ENCODE peak calls at places on chromosomes 13 and 19, in ten cellular contexts. S is left kidney; U is stimulated activated naive CD4-positive, alpha-beta T cell; F is endodermal cell; P is HS-5; N is activated naive CD8-positive, alpha-beta T cell treated with anti-CD3 and anti-CD28 coated beads, Interleukin-2, amount 50 U/mL, for 24 hours; A is T-helper 17 cell; W is aorta; X is glutamatergic neuron; B is foreskin fibroblast. E is an unnamed sample.

GRCh38 chr13:25330541-25330940 is 29.1 kb downstream of the NUP58 start:
- DNase-seq in S (no peak), U (no peak), F (no peak), P (no peak), N (no peak), A (no peak), W (no peak), X (no peak), B (peak; percentile 43), E (no peak)

GRCh38 chr19:32824906-32825608 is 44.5 kb downstream of the SLC7A9 start:
- DNase-seq in S (peak; percentile 67), U (no peak), F (no peak), P (no peak), N (no peak), A (no peak), W (no peak), X (no peak), B (no peak), E (no peak)

GRCh38 chr19:33177417-33177976 is 16.6 kb upstream of the LRP3 start:
- DNase-seq in S (peak; percentile 88), U (peak; percentile 85), F (peak; percentile 79), P (no peak), N (peak; percentile 66), A (peak; percentile 72), W (no peak), X (peak; percentile 83), B (no peak), E (peak; percentile 68)

GRCh38 chr19:33208371-33208770 is 14.2 kb downstream of the LRP3 start:
- DNase-seq in S (no peak), U (no peak), F (no peak), P (no peak), N (no peak), A (no peak), W (no peak), X (no peak), B (peak; percentile 30), E (no peak)

GRCh38 chr19:35458821-35459391 is 10.8 kb downstream of the FFAR2 start:
- DNase-seq in S (peak; percentile 45), U (no peak), F (no peak), P (no peak), N (no peak), A (no peak), W (no peak), X (no peak), B (no peak), E (no peak)

GRCh38 chr19:4556574-4557185 is 2.8 kb downstream of the SEMA6B start:
- DNase-seq in S (no peak), U (no peak), F (peak; percentile 96), P (no peak), N (peak; percentile 50), A (no peak), W (no peak), X (peak; percentile 58), B (peak; percentile 27), E (no peak)

GRCh38 chr19:44745386-44745831 is 3.1 kb upstream of the BCL3 start:
- DNase-seq in S (peak; percentile 60), U (no peak), F (peak; percentile 69), P (no peak), N (no peak), A (no peak), W (peak; percentile 90), X (no peak), B (peak; percentile 93), E (no peak)

GRCh38 chr13:99282264-99283231 is 24.4 kb upstream of the GPR18 start:
- DNase-seq in S (no peak), U (no peak), F (no peak), P (no peak), N (no peak), A (no peak), W (no peak), X (no peak), B (no peak), E (no peak)

GRCh38 chr13:109784590-109785140 is 1.7 kb downstream of the IRS2 start:
- DNase-seq in S (peak; percentile 94), U (peak; percentile 21), F (peak; percentile 94), P (no peak), N (peak; percentile 76), A (peak; percentile 70), W (peak; percentile 93), X (peak; percentile 92), B (peak; percentile 94), E (no peak)

E was measured in T-cell.